ENCODE peak calls at places on chromosomes 12 and 14, in four cellular contexts. R is SJSA1, O is esophagus squamous epithelium, Z is neuronal stem cell. F is an unnamed sample.

GRCh38 chr14:78848234-78848820 is 678.2 kb downstream of the NRXN3 start:
- DNase-seq in R (no peak), O (no peak), Z (peak; percentile 58), F (peak; percentile 57)

GRCh38 chr12:127675936-127676335 is 591.0 kb upstream of the TMEM132C start:
- DNase-seq in R (no peak), O (no peak), Z (no peak), F (no peak)

GRCh38 chr12:9118161-9118560 is 2.4 kb upstream of the A2M start:
- DNase-seq in R (no peak), O (no peak), Z (no peak), F (no peak)

GRCh38 chr12:28966049-28966778 is 182.9 kb upstream of the FAR2 start:
- DNase-seq in R (no peak), O (no peak), Z (no peak), F (no peak)

GRCh38 chr12:106118278-106118820 is 20.4 kb downstream of the NUAK1 start:
- DNase-seq in R (no peak), O (no peak), Z (no peak), F (no peak)

GRCh38 chr12:109559601-109560000 is 13.7 kb downstream of the MMAB start:
- DNase-seq in R (no peak), O (no peak), Z (no peak), F (no peak)

GRCh38 chr12:48903363-48903981 is 21.8 kb downstream of the FKBP11 start:
- DNase-seq in R (no peak), O (no peak), Z (no peak), F (no peak)

GRCh38 chr14:100052819-100053218 is 12.4 kb upstream of the EVL start:
- DNase-seq in R (no peak), O (no peak), Z (no peak), F (no peak)

GRCh38 chr12:104792570-104792969 is 165.5 kb downstream of the SLC41A2 start:
- DNase-seq in R (no peak), O (no peak), Z (no peak), F (no peak)

GRCh38 chr14:52068741-52069616 is at the start of gene NID2:
- DNase-seq in R (peak; percentile 91), O (no peak), Z (peak; percentile 89), F (peak; percentile 64)

GRCh38 chr14:55898938-55899337 is 219.3 kb upstream of the PELI2 start:
- DNase-seq in R (no peak), O (no peak), Z (no peak), F (no peak)

GRCh38 chr12:106084048-106084671 is 54.6 kb downstream of the NUAK1 start:
- DNase-seq in R (peak; percentile 96), O (no peak), Z (peak; percentile 81), F (peak; percentile 45)

GRCh38 chr12:128969480-128970055 is 116.3 kb downstream of the GLT1D1 start:
- DNase-seq in R (no peak), O (no peak), Z (peak; percentile 35), F (no peak)

GRCh38 chr12:113185180-113186032 is at the start of the genes DDX54 and RITA1:
- DNase-seq in R (peak; percentile 69), O (peak; percentile 49), Z (peak; percentile 87), F (peak; percentile 61)

GRCh38 chr14:101991336-101991735 is 27.0 kb downstream of the DYNC1H1 start:
- DNase-seq in R (no peak), O (no peak), Z (no peak), F (no peak)

GRCh38 chr12:29365091-29365490 is 15.9 kb downstream of the ERGIC2 start:
- DNase-seq in R (no peak), O (no peak), Z (no peak), F (no peak)

GRCh38 chr12:31228811-31229792 is 96.8 kb downstream of the SINHCAF start:
- DNase-seq in R (peak; percentile 34), O (no peak), Z (no peak), F (no peak)

GRCh38 chr12:51188359-51189051 is 15.6 kb upstream of the TFCP2 start:
- DNase-seq in R (no peak), O (no peak), Z (no peak), F (no peak)

GRCh38 chr12:94644141-94644575 is 6.2 kb downstream of the TMCC3 start:
- DNase-seq in R (no peak), O (no peak), Z (no peak), F (no peak)

GRCh38 chr12:64522316-64522715 is 70.4 kb downstream of the TBK1 start:
- DNase-seq in R (no peak), O (no peak), Z (no peak), F (no peak)

GRCh38 chr14:51430600-51430999 is 190.6 kb downstream of the TMX1 start:
- DNase-seq in R (peak; percentile 56), O (no peak), Z (no peak), F (no peak)

GRCh38 chr12:57454566-57455373 is at the start of gene INHBE:
- DNase-seq in R (peak; percentile 99), O (no peak), Z (peak; percentile 54), F (no peak)

GRCh38 chr14:65228956-65229355 is 126.6 kb upstream of the MAX start:
- DNase-seq in R (no peak), O (no peak), Z (no peak), F (no peak)

GRCh38 chr12:56366948-56367347 is 4.3 kb upstream of the APOF start:
- DNase-seq in R (no peak), O (no peak), Z (no peak), F (no peak)

GRCh38 chr14:54116972-54117371 is 160.3 kb upstream of the BMP4 start:
- DNase-seq in R (no peak), O (no peak), Z (no peak), F (no peak)

GRCh38 chr12:19048943-19049342 is 80.6 kb upstream of the PLEKHA5 start:
- DNase-seq in R (peak; percentile 65), O (no peak), Z (no peak), F (no peak)

GRCh38 chr14:103298620-103299019 is 35.4 kb upstream of the EIF5 start:
- DNase-seq in R (no peak), O (no peak), Z (no peak), F (no peak)

GRCh38 chr14:44963775-44964380 is 1.9 kb downstream of the TOGARAM1 start:
- DNase-seq in R (no peak), O (no peak), Z (no peak), F (no peak)

GRCh38 chr14:51224551-51224950 is 15.5 kb upstream of the TMX1 start:
- DNase-seq in R (no peak), O (no peak), Z (no peak), F (no peak)

GRCh38 chr12:100473716-100474150 is at the start of gene NR1H4:
- DNase-seq in R (peak; percentile 68), O (no peak), Z (no peak), F (no peak)

GRCh38 chr12:72191761-72192160 is 80.4 kb upstream of the TRHDE start:
- DNase-seq in R (no peak), O (no peak), Z (no peak), F (no peak)

GRCh38 chr14:92254786-92255185 is 68.2 kb upstream of the SLC24A4 start:
- DNase-seq in R (no peak), O (no peak), Z (peak; percentile 44), F (peak; percentile 33)

GRCh38 chr12:107903377-107904061 is 129.0 kb downstream of the ASCL4 start:
- DNase-seq in R (no peak), O (peak; percentile 1), Z (peak; percentile 40), F (peak; percentile 47)

GRCh38 chr12:82708507-82708906 is 21.8 kb downstream of the TMTC2 start:
- DNase-seq in R (no peak), O (no peak), Z (no peak), F (no peak)

GRCh38 chr14:104546591-104547309 is 32.8 kb upstream of the C14orf180 start:
- DNase-seq in R (no peak), O (no peak), Z (no peak), F (no peak)

GRCh38 chr12:123896786-123897185 is 75.8 kb downstream of the CCDC92 start:
- DNase-seq in R (no peak), O (no peak), Z (no peak), F (no peak)

GRCh38 chr12:94686834-94687628 is 36.7 kb upstream of the TMCC3 start:
- DNase-seq in R (no peak), O (no peak), Z (no peak), F (no peak)

GRCh38 chr14:40417777-40418401 is 985.7 kb upstream of the FBXO33 start:
- DNase-seq in R (no peak), O (no peak), Z (peak; percentile 46), F (peak; percentile 33)

GRCh38 chr14:90641111-90642010 is 174.9 kb downstream of the TTC7B start:
- DNase-seq in R (no peak), O (no peak), Z (peak; percentile 47), F (no peak)
- H3K27ac ChIP-seq in R (peak overlapping the region; percentile 69), O (peak overlapping the region; percentile 8), Z (peak overlapping the region; percentile 97), F (no peak overlapping the region)

GRCh38 chr12:120522568-120522967 is 6.4 kb downstream of the COQ5 start:
- DNase-seq in R (no peak), O (no peak), Z (no peak), F (no peak)
- H3K4me1 ChIP-seq in R (peaks cover 5% of the 10 kb centered on the region), O (no peaks in the 10 kb centered on the region), Z (no peaks in the 10 kb centered on the region), F (no peaks in the 10 kb centered on the region)

GRCh38 chr12:27081668-27082091 is 698 bp downstream of the C12orf71 start:
- DNase-seq in R (no peak), O (no peak), Z (no peak), F (peak; percentile 20)
- H3K9me3 ChIP-seq in R (no peaks in the 10 kb centered on the region), O (no peaks in the 10 kb centered on the region), Z (peaks cover 6% of the 10 kb centered on the region), F (no peaks in the 10 kb centered on the region)

DNA sequence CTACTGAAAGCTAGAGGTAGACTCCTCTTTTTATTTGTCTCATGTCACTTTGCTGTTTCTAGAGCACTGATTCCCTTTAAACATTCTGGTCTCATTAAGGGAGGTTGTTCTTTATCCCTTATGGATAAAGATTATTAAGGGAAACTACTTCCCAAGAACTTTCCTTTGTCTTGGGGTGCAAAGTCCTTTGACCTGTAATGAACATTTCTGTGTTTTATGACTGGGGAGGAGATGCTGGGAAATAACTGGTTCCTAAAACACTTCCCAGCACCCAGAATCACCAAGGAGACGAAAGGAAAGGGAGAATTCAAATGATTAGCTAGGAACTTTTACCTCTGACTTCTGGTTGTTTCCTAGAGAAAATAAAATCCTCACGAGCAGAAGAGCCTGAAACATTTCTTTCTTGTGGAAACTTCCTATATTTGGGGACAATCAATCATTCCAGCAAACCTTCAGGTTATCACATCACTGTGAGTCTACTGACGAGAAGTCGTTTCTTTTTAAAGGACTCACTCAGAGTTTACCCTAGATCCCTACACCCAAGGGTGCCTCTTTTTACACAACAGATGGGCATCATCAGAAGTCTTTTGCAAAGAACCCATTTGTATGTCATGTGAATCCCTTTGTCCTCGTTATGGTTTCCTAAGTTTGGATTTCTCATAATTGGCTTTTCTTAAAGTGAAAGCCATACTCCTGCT is 63.4 kb upstream of the ACTN1 start:
- DNase-seq in R (no peak), O (no peak), Z (no peak), F (no peak)
- H3K27ac ChIP-seq in R (no peak overlapping the region), O (peak overlapping the region; percentile 81), Z (no peak overlapping the region), F (no peak overlapping the region)

GRCh38 chr12:32545413-32545970 is 133.6 kb upstream of the DNM1L start:
- DNase-seq in R (no peak), O (no peak), Z (no peak), F (no peak)
- H3K4me1 ChIP-seq in R (peaks cover 18% of the 10 kb centered on the region), O (peaks cover 12% of the 10 kb centered on the region), Z (peaks cover 19% of the 10 kb centered on the region), F (peaks cover 2% of the 10 kb centered on the region)

GRCh38 chr14:98897605-98898309 is 374.2 kb downstream of the BCL11B start:
- DNase-seq in R (no peak), O (no peak), Z (no peak), F (no peak)
- H3K9me3 ChIP-seq in R (no peaks in the 10 kb centered on the region), O (no peaks in the 10 kb centered on the region), Z (no peaks in the 10 kb centered on the region), F (no peaks in the 10 kb centered on the region)